ENCODE peak calls at places on chromosomes 2 and 18, in nine cellular contexts. H, N, W, O, M, X, S, I and B are unnamed samples.

GRCh38 chr2:105961599-105962146 is 217.0 kb downstream of the NCK2 start:
- DNase-seq in H (no peak), N (no peak), W (no peak), O (peak), M (peak), X (no peak), S (no peak), I (no peak), B (no peak)

GRCh38 chr18:59902180-59902992 is 2.6 kb downstream of the PMAIP1 start:
- DNase-seq in H (no peak), N (peak), W (no peak), O (no peak), M (no peak), X (no peak), S (no peak), I (peak), B (peak)

GRCh38 chr2:202317080-202317859 is 51.7 kb downstream of the NOP58 start:
- DNase-seq in H (no peak), N (peak), W (peak), O (peak), M (no peak), X (peak), S (peak), I (peak), B (peak)

GRCh38 chr2:205197468-205198129 is 484.7 kb upstream of the NRP2 start:
- DNase-seq in H (no peak), N (peak), W (no peak), O (peak), M (peak), X (no peak), S (no peak), I (no peak), B (no peak)

GRCh38 chr2:240820607-240821428 is 799 bp upstream of the KIF1A start:
- DNase-seq in H (no peak), N (peak), W (no peak), O (peak), M (no peak), X (no peak), S (no peak), I (no peak), B (no peak)

GRCh38 chr2:217795067-217795466 is 207.7 kb downstream of the TNS1 start:
- DNase-seq in H (no peak), N (no peak), W (no peak), O (no peak), M (no peak), X (no peak), S (no peak), I (no peak), B (no peak)

GRCh38 chr2:126864861-126865260 is 33.8 kb upstream of the TEX51 start:
- DNase-seq in H (no peak), N (no peak), W (no peak), O (peak), M (no peak), X (no peak), S (no peak), I (no peak), B (no peak)

GRCh38 chr2:235665656-235666239 is 171.9 kb downstream of the AGAP1 start:
- DNase-seq in H (no peak), N (no peak), W (no peak), O (peak), M (no peak), X (no peak), S (no peak), I (peak), B (no peak)

GRCh38 chr2:178473931-178474330 is 4.5 kb downstream of the FKBP7 start:
- DNase-seq in H (no peak), N (peak), W (no peak), O (no peak), M (no peak), X (no peak), S (no peak), I (peak), B (no peak)

GRCh38 chr2:20667531-20668401 is 822 bp downstream of the GDF7 start:
- DNase-seq in H (no peak), N (no peak), W (peak), O (peak), M (no peak), X (no peak), S (no peak), I (no peak), B (no peak)

GRCh38 chr2:29123584-29124349 is 8.6 kb downstream of the CLIP4 start:
- DNase-seq in H (no peak), N (peak), W (no peak), O (no peak), M (no peak), X (no peak), S (peak), I (peak), B (peak)

GRCh38 chr18:3238742-3239141 is 8.9 kb upstream of the MYL12A start:
- DNase-seq in H (no peak), N (no peak), W (no peak), O (no peak), M (no peak), X (no peak), S (no peak), I (no peak), B (no peak)

GRCh38 chr2:44942304-44943030 is 965 bp downstream of the SIX3 start:
- DNase-seq in H (no peak), N (no peak), W (no peak), O (no peak), M (no peak), X (no peak), S (no peak), I (no peak), B (no peak)

GRCh38 chr2:112724611-112725525 is 4.0 kb downstream of the NT5DC4 start:
- DNase-seq in H (no peak), N (no peak), W (no peak), O (peak), M (no peak), X (no peak), S (no peak), I (no peak), B (no peak)

GRCh38 chr2:135875491-135876065 is 665 bp downstream of the MCM6 start:
- DNase-seq in H (peak), N (peak), W (peak), O (peak), M (peak), X (peak), S (no peak), I (peak), B (peak)

GRCh38 chr2:218395456-218395825 is 4.2 kb upstream of the CTDSP1 start:
- DNase-seq in H (no peak), N (no peak), W (peak), O (peak), M (no peak), X (peak), S (no peak), I (no peak), B (no peak)

GRCh38 chr2:226673314-226673723 is 126.3 kb downstream of the IRS1 start:
- DNase-seq in H (no peak), N (peak), W (peak), O (no peak), M (no peak), X (peak), S (no peak), I (peak), B (peak)

GRCh38 chr2:230885467-230886130 is 20.9 kb downstream of the ITM2C start:
- DNase-seq in H (no peak), N (peak), W (peak), O (peak), M (peak), X (no peak), S (no peak), I (peak), B (peak)

GRCh38 chr2:190036071-190036470 is 26.5 kb downstream of the MSTN start:
- DNase-seq in H (no peak), N (no peak), W (no peak), O (no peak), M (no peak), X (no peak), S (no peak), I (no peak), B (no peak)

GRCh38 chr2:38619458-38620164 is 16.9 kb upstream of the HNRNPLL start:
- DNase-seq in H (no peak), N (peak), W (no peak), O (no peak), M (no peak), X (no peak), S (no peak), I (peak), B (peak)

GRCh38 chr2:6214471-6214870 is 522.3 kb downstream of the SOX11 start:
- DNase-seq in H (no peak), N (no peak), W (no peak), O (peak), M (peak), X (no peak), S (no peak), I (no peak), B (no peak)

GRCh38 chr2:204533629-204534370 is 11.5 kb upstream of the PARD3B start:
- DNase-seq in H (no peak), N (no peak), W (no peak), O (no peak), M (no peak), X (peak), S (peak), I (peak), B (peak)

GRCh38 chr2:27075219-27075871 is 3.1 kb upstream of the EMILIN1 start:
- DNase-seq in H (no peak), N (no peak), W (peak), O (no peak), M (peak), X (no peak), S (no peak), I (peak), B (no peak)

GRCh38 chr2:210198326-210198725 is 26.9 kb downstream of the ACADL start:
- DNase-seq in H (no peak), N (peak), W (no peak), O (no peak), M (no peak), X (no peak), S (no peak), I (peak), B (peak)

GRCh38 chr2:1653137-1653789 is 91.1 kb downstream of the PXDN start:
- DNase-seq in H (no peak), N (peak), W (peak), O (no peak), M (no peak), X (no peak), S (peak), I (peak), B (peak)

GRCh38 chr18:63867368-63867767 is 20.1 kb upstream of the SERPINB2 start:
- DNase-seq in H (no peak), N (peak), W (no peak), O (no peak), M (no peak), X (no peak), S (no peak), I (no peak), B (no peak)

GRCh38 chr18:63604791-63605567 is 17.8 kb downstream of the SERPINB13 start:
- DNase-seq in H (no peak), N (peak), W (no peak), O (no peak), M (no peak), X (no peak), S (peak), I (peak), B (peak)

GRCh38 chr2:36486546-36487044 is 111.4 kb downstream of the FEZ2 start:
- DNase-seq in H (no peak), N (peak), W (no peak), O (peak), M (no peak), X (no peak), S (peak), I (peak), B (peak)

GRCh38 chr2:96320326-96321229 is 4.5 kb upstream of the ITPRIPL1 start:
- DNase-seq in H (no peak), N (no peak), W (no peak), O (peak), M (no peak), X (no peak), S (no peak), I (no peak), B (no peak)

GRCh38 chr2:234335676-234336228 is 161.1 kb downstream of the ARL4C start:
- DNase-seq in H (no peak), N (peak), W (peak), O (no peak), M (no peak), X (no peak), S (peak), I (peak), B (peak)

GRCh38 chr2:9234680-9235387 is 28.2 kb downstream of the ASAP2 start:
- DNase-seq in H (no peak), N (peak), W (peak), O (no peak), M (no peak), X (peak), S (peak), I (peak), B (peak)
- H3K4me3 ChIP-seq in H (no peak), N (peak), W (no peak), O (no peak), M (no peak), X (no peak), S (no peak), I (no peak), B (no peak)

GRCh38 chr2:119523959-119524694 is at the start of gene SCTR:
- DNase-seq in H (no peak), N (no peak), W (no peak), O (peak), M (no peak), X (peak), S (no peak), I (no peak), B (no peak)
- H3K4me3 ChIP-seq in H (no peak), N (no peak), W (no peak), O (peak), M (no peak), X (no peak), S (no peak), I (no peak), B (no peak)

DNA sequence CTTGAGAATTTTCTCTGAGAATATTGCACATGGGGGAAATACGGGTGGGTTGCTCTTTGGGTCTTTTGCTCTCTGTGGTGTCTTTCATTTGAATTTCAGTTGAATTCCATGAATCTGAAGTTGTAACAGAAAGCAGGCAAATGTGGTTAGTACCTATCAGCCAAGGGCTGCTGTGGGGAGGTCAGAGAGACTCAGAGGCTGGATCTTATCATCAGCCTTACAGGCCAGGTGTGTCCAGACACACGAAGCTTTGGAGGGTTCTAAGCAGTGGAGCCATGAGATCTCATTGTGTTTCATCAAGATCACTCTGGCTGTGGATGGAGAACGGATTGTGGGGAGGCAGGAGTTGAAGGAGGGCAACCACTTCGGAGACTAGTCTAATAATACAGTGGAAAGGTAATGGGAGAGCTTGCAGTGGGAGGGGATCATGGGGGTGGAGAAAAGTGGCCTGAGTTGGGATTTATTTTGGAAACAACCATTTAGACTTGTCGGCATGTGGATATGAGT is 68.1 kb downstream of the GNAL start:
- DNase-seq in H (no peak), N (no peak), W (no peak), O (no peak), M (no peak), X (no peak), S (no peak), I (no peak), B (no peak)
- H3K4me3 ChIP-seq in H (no peak), N (no peak), W (no peak), O (no peak), M (no peak), X (no peak), S (no peak), I (no peak), B (no peak)

DNA sequence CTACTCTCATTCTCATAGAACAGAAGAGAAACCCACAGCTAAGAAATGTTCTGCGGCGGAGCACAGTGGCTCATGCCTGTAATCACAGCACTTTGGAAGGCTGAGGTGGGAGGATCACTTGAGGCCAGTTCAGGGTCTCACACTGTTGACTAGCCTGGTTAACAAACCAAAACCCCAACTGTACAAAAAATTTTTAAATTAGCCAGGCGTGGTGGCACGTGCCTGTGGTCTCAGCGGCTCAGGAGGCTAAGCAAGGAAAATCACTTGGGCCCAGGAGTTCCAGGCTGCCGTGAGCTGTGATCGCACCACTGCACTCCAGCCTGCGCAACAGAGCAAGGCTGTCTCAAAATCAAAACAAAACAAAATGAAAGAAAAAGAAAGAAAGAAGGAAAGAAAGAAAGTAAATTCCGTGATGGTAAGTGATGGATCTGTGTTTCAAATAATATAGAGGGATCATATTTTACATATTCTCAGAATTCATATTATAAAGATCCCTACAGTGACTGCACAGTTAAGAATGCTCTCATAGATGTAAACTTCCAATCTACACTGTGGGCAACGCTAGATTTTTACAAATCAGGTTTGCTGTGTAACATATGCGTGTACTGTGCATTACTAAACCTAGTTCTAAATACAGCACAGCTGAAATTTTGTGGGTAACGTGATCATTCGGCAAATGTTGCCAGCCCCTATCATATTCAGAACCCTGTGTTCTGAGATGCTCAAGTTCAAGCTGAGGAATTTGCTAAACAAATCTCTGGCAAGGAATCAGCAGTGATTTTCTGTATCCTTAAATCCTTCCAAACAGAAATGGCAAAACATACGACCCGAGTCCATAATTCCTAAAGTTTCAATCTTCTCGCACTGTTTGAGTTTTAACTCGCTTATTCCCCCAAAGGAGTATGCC is 1.2 kb upstream of the RAB12 start:
- DNase-seq in H (peak), N (peak), W (no peak), O (no peak), M (no peak), X (no peak), S (no peak), I (peak), B (no peak)
- H3K4me3 ChIP-seq in H (peak), N (peak), W (peak), O (peak), M (peak), X (no peak), S (peak), I (no peak), B (peak)

GRCh38 chr2:173251225-173251624 is 103.4 kb upstream of the CDCA7 start:
- DNase-seq in H (no peak), N (no peak), W (no peak), O (no peak), M (no peak), X (no peak), S (no peak), I (no peak), B (no peak)

GRCh38 chr2:173249661-173250641 is 104.7 kb upstream of the CDCA7 start:
- DNase-seq in H (no peak), N (no peak), W (no peak), O (no peak), M (no peak), X (no peak), S (no peak), I (no peak), B (no peak)

GRCh38 chr2:173258704-173259103 is 96.0 kb upstream of the CDCA7 start:
- DNase-seq in H (no peak), N (no peak), W (no peak), O (no peak), M (no peak), X (no peak), S (no peak), I (no peak), B (no peak)

GRCh38 chr2:173252581-173252980 is 102.1 kb upstream of the CDCA7 start:
- DNase-seq in H (no peak), N (no peak), W (no peak), O (peak), M (no peak), X (no peak), S (no peak), I (no peak), B (no peak)

DNA sequence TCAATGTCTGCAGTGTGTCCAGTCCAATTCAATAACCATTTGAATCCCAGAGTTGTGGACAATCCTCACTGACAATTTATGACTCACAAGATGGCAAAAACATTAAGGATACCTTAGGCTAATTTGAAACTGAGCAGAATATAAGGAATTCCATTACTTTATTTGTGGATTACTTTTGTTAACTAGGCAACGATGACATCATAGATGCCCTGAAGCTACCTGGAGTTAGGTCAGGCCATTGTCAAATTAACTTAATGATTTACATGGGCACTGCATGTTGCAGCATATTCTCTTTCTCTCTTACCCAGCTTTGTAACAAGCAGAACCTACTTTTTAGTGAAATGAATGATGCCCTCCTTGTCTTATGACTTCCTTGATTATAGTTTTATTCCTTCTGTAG is 100.0 kb upstream of the CDCA7 start:
- DNase-seq in H (no peak), N (no peak), W (no peak), O (no peak), M (no peak), X (no peak), S (no peak), I (no peak), B (no peak)
- H3K4me3 ChIP-seq in H (no peak), N (no peak), W (no peak), O (no peak), M (no peak), X (no peak), S (no peak), I (no peak), B (no peak)